ENCODE peak calls at places on chromosomes 2 and 18, in nine cellular contexts. T is fibroblast of the aortic adventitia; M is activated naive CD4-positive, alpha-beta T cell treated with Interleukin-2 at 50 U/mL for 16 hours; I is T follicular helper cell; X is HTR-8/SVneo; U is stimulated activated CD4-positive, alpha-beta T cell treated with anti-CD3 and anti-CD28 coated beads, TNF-alpha, amount 100 ng/mL, for 1 hour; Q is substantia nigra; V is activated naive CD8-positive, alpha-beta T cell treated with anti-CD3 and anti-CD28 coated beads, Interleukin-2, amount 50 U/mL, for 24 hours; E is BE2C. A is an unnamed sample.

GRCh38 chr2:9967053-9967775 is 15.7 kb downstream of the GRHL1 start:
- DNase-seq in T (no peak), M (no peak), I (no peak), X (no peak), U (no peak), Q (no peak), V (no peak), E (no peak), A (no peak)

GRCh38 chr18:76484749-76485387 is 10.2 kb downstream of the ZNF516 start:
- DNase-seq in T (no peak), M (no peak), I (no peak), X (no peak), U (no peak), Q (no peak), V (no peak), E (no peak), A (no peak)

GRCh38 chr2:112121682-112122254 is 16.4 kb upstream of the FBLN7 start:
- DNase-seq in T (peak), M (peak), I (peak), X (peak), U (no peak), Q (no peak), V (peak), E (peak), A (no peak)

GRCh38 chr18:2302012-2302411 is 269.3 kb downstream of the METTL4 start:
- DNase-seq in T (no peak), M (no peak), I (no peak), X (no peak), U (no peak), Q (no peak), V (no peak), E (no peak), A (no peak)

GRCh38 chr2:227473019-227473461 is 1.1 kb downstream of the AGFG1 start:
- DNase-seq in T (no peak), M (no peak), I (no peak), X (no peak), U (no peak), Q (no peak), V (no peak), E (no peak), A (no peak)

GRCh38 chr2:26540977-26541376 is 63.1 kb upstream of the OTOF start:
- DNase-seq in T (no peak), M (no peak), I (no peak), X (no peak), U (no peak), Q (no peak), V (no peak), E (no peak), A (no peak)

GRCh38 chr2:7037340-7038333 is 120.4 kb downstream of the RNF144A start:
- DNase-seq in T (peak), M (peak), I (peak), X (no peak), U (no peak), Q (peak), V (peak), E (peak), A (peak)

GRCh38 chr2:179533875-179534274 is 269.2 kb upstream of the SESTD1 start:
- DNase-seq in T (no peak), M (no peak), I (no peak), X (no peak), U (no peak), Q (no peak), V (no peak), E (no peak), A (no peak)

GRCh38 chr2:64127119-64127518 is 17.1 kb downstream of the PELI1 start:
- DNase-seq in T (no peak), M (no peak), I (no peak), X (no peak), U (no peak), Q (no peak), V (no peak), E (no peak), A (no peak)

GRCh38 chr2:95388091-95388692 is 14.3 kb upstream of the FAHD2A start:
- DNase-seq in T (no peak), M (no peak), I (no peak), X (no peak), U (no peak), Q (no peak), V (no peak), E (no peak), A (no peak)

GRCh38 chr2:127080941-127081769 is 25.8 kb downstream of the BIN1 start:
- DNase-seq in T (no peak), M (peak), I (peak), X (no peak), U (no peak), Q (no peak), V (peak), E (no peak), A (no peak)

GRCh38 chr2:21372654-21373053 is 248.9 kb downstream of the TDRD15 start:
- DNase-seq in T (no peak), M (no peak), I (no peak), X (no peak), U (no peak), Q (no peak), V (no peak), E (peak), A (peak)

GRCh38 chr2:79799744-79800143 is 286.9 kb downstream of the CTNNA2 start:
- DNase-seq in T (no peak), M (no peak), I (no peak), X (no peak), U (no peak), Q (no peak), V (no peak), E (no peak), A (no peak)

GRCh38 chr18:61926532-61926931 is 33.7 kb upstream of the RNF152 start:
- DNase-seq in T (no peak), M (peak), I (no peak), X (no peak), U (no peak), Q (no peak), V (peak), E (no peak), A (no peak)

GRCh38 chr2:228180126-228181097 is 1.1 kb downstream of the SPHKAP start:
- DNase-seq in T (no peak), M (no peak), I (no peak), X (no peak), U (no peak), Q (no peak), V (no peak), E (no peak), A (peak)

GRCh38 chr2:86035371-86035882 is 70.3 kb downstream of the POLR1A start:
- DNase-seq in T (no peak), M (no peak), I (no peak), X (no peak), U (no peak), Q (no peak), V (no peak), E (no peak), A (no peak)

GRCh38 chr18:62384610-62385097 is 59.5 kb downstream of the TNFRSF11A start:
- DNase-seq in T (peak), M (no peak), I (no peak), X (peak), U (no peak), Q (no peak), V (no peak), E (peak), A (no peak)

GRCh38 chr2:135985826-135986393 is 484 bp upstream of the DARS1 start:
- DNase-seq in T (no peak), M (peak), I (peak), X (no peak), U (no peak), Q (no peak), V (peak), E (no peak), A (no peak)

GRCh38 chr18:2917255-2918047 is 70.6 kb downstream of the EMILIN2 start:
- DNase-seq in T (no peak), M (no peak), I (no peak), X (no peak), U (no peak), Q (no peak), V (no peak), E (no peak), A (no peak)

GRCh38 chr2:238895361-238895882 is 47.5 kb downstream of the TWIST2 start:
- DNase-seq in T (no peak), M (no peak), I (no peak), X (no peak), U (no peak), Q (no peak), V (no peak), E (no peak), A (no peak)

GRCh38 chr2:14855751-14856150 is 223.2 kb downstream of the LRATD1 start:
- DNase-seq in T (no peak), M (no peak), I (no peak), X (no peak), U (no peak), Q (no peak), V (no peak), E (no peak), A (no peak)

GRCh38 chr2:207230261-207231105 is 64.7 kb upstream of the KLF7 start:
- DNase-seq in T (no peak), M (no peak), I (no peak), X (no peak), U (no peak), Q (no peak), V (no peak), E (peak), A (no peak)

GRCh38 chr2:14936436-14936835 is 303.9 kb downstream of the LRATD1 start:
- DNase-seq in T (no peak), M (no peak), I (no peak), X (no peak), U (no peak), Q (no peak), V (no peak), E (no peak), A (no peak)

GRCh38 chr2:225889452-225889851 is 489.9 kb downstream of the NYAP2 start:
- DNase-seq in T (peak), M (no peak), I (no peak), X (peak), U (no peak), Q (no peak), V (no peak), E (peak), A (no peak)

GRCh38 chr2:203432811-203433210 is 102.3 kb downstream of the RAPH1 start:
- DNase-seq in T (no peak), M (no peak), I (no peak), X (no peak), U (no peak), Q (no peak), V (no peak), E (no peak), A (no peak)

GRCh38 chr2:142220901-142221300 is 90.1 kb upstream of the LRP1B start:
- DNase-seq in T (no peak), M (no peak), I (no peak), X (no peak), U (no peak), Q (no peak), V (no peak), E (peak), A (no peak)

GRCh38 chr2:160257742-160258577 is 57.9 kb upstream of the ITGB6 start:
- DNase-seq in T (peak), M (no peak), I (no peak), X (no peak), U (no peak), Q (no peak), V (no peak), E (no peak), A (no peak)

GRCh38 chr2:237143118-237143517 is 57.4 kb downstream of the COPS8 start:
- DNase-seq in T (no peak), M (no peak), I (no peak), X (no peak), U (no peak), Q (no peak), V (no peak), E (no peak), A (no peak)

GRCh38 chr2:122094557-122094956 is 339.1 kb downstream of the TSN start:
- DNase-seq in T (no peak), M (no peak), I (no peak), X (no peak), U (no peak), Q (no peak), V (no peak), E (no peak), A (no peak)

GRCh38 chr2:74894261-74895030 is 60.5 kb downstream of the HK2 start:
- DNase-seq in T (peak), M (no peak), I (no peak), X (peak), U (no peak), Q (no peak), V (no peak), E (no peak), A (no peak)

GRCh38 chr2:119178811-119179601 is 20.5 kb upstream of the C1QL2 start:
- DNase-seq in T (peak), M (no peak), I (no peak), X (peak), U (no peak), Q (no peak), V (no peak), E (no peak), A (no peak)

A was measured in glutamatergic neuron.